ENCODE peak calls at places on chromosome 15, in ten cellular contexts. W, M, J, A, E, Q, I, F, N and T are unnamed samples.

GRCh38 chr15:69225355-69226027 is 65.1 kb downstream of the GLCE start:
- DNase-seq in W (peak), M (no peak), J (no peak), A (no peak), E (peak), Q (peak), I (no peak), F (no peak), N (no peak), T (no peak)

GRCh38 chr15:64246364-64247189 is 83.8 kb upstream of the PPIB start:
- DNase-seq in W (peak), M (no peak), J (peak), A (no peak), E (peak), Q (peak), I (no peak), F (no peak), N (peak), T (no peak)

GRCh38 chr15:98823012-98823458 is 174.7 kb downstream of the IGF1R start:
- DNase-seq in W (peak), M (no peak), J (no peak), A (no peak), E (no peak), Q (peak), I (no peak), F (no peak), N (no peak), T (no peak)

GRCh38 chr15:41790756-41791546 is 16.7 kb downstream of the MAPKBP1 start:
- DNase-seq in W (peak), M (no peak), J (no peak), A (no peak), E (no peak), Q (peak), I (no peak), F (no peak), N (no peak), T (no peak)

GRCh38 chr15:88872706-88873105 is 22.6 kb downstream of the HAPLN3 start:
- DNase-seq in W (no peak), M (no peak), J (no peak), A (no peak), E (no peak), Q (no peak), I (no peak), F (no peak), N (no peak), T (no peak)

GRCh38 chr15:28125673-28126651 is 26.8 kb upstream of the OCA2 start:
- DNase-seq in W (peak), M (no peak), J (no peak), A (no peak), E (peak), Q (no peak), I (no peak), F (no peak), N (peak), T (no peak)

GRCh38 chr15:74482661-74483060 is 21.7 kb upstream of the UBL7 start:
- DNase-seq in W (peak), M (no peak), J (no peak), A (no peak), E (no peak), Q (no peak), I (no peak), F (no peak), N (no peak), T (no peak)

GRCh38 chr15:47568030-47568429 is 149.3 kb upstream of the SEMA6D start:
- DNase-seq in W (no peak), M (no peak), J (no peak), A (no peak), E (no peak), Q (no peak), I (no peak), F (no peak), N (no peak), T (no peak)

GRCh38 chr15:98953950-98954349 is 53.6 kb downstream of the PGPEP1L start:
- DNase-seq in W (no peak), M (no peak), J (no peak), A (no peak), E (no peak), Q (no peak), I (no peak), F (no peak), N (no peak), T (no peak)

GRCh38 chr15:34973512-34973911 is 4.0 kb upstream of the AQR start:
- DNase-seq in W (no peak), M (no peak), J (no peak), A (no peak), E (no peak), Q (no peak), I (no peak), F (no peak), N (no peak), T (no peak)

GRCh38 chr15:90239371-90239770 is 5.4 kb downstream of the GDPGP1 start:
- DNase-seq in W (no peak), M (no peak), J (no peak), A (no peak), E (peak), Q (no peak), I (no peak), F (no peak), N (no peak), T (no peak)

GRCh38 chr15:49558924-49559323 is 61.7 kb downstream of the FAM227B start:
- DNase-seq in W (no peak), M (no peak), J (no peak), A (no peak), E (no peak), Q (no peak), I (no peak), F (no peak), N (no peak), T (no peak)

GRCh38 chr15:95132774-95133173 is 901.4 kb downstream of the MCTP2 start:
- DNase-seq in W (peak), M (no peak), J (no peak), A (no peak), E (no peak), Q (no peak), I (no peak), F (no peak), N (no peak), T (no peak)

GRCh38 chr15:101028772-101029438 is 109.7 kb downstream of the LRRK1 start:
- DNase-seq in W (no peak), M (no peak), J (peak), A (no peak), E (no peak), Q (no peak), I (peak), F (no peak), N (no peak), T (no peak)

GRCh38 chr15:68501616-68502015 is 69.7 kb upstream of the ITGA11 start:
- DNase-seq in W (no peak), M (no peak), J (no peak), A (no peak), E (no peak), Q (no peak), I (no peak), F (no peak), N (no peak), T (no peak)